ENCODE peak calls at places on chromosomes 11 and 22, in four cellular contexts. K is stimulated activated CD8-positive, alpha-beta memory T cell treated with anti-CD3 and anti-CD28 coated beads, Interleukin-12 subunit alpha, Interleukin-12 subunit beta, amount 100 ng/mL, for 1 hour; Q is NCI-H1105; W is AG04449. A is an unnamed sample.

GRCh38 chr22:35231585-35232084 is 25.7 kb upstream of the HMGXB4 start:
- DNase-seq in K (peak; percentile 52), Q (peak; percentile 74), W (no peak), A (peak; percentile 19)

GRCh38 chr11:23311986-23312940 is 452.0 kb upstream of the CCDC179 start:
- DNase-seq in K (no peak), Q (no peak), W (no peak), A (no peak)

GRCh38 chr22:24156146-24156914 is 25.0 kb upstream of the SUSD2 start:
- DNase-seq in K (peak; percentile 41), Q (no peak), W (no peak), A (peak; percentile 54)

GRCh38 chr11:117313103-117313502 is 3.0 kb downstream of the BACE1 start:
- DNase-seq in K (no peak), Q (no peak), W (no peak), A (no peak)

GRCh38 chr22:44952863-44953790 is 56.7 kb downstream of the PHF21B start:
- DNase-seq in K (no peak), Q (no peak), W (no peak), A (no peak)

GRCh38 chr11:108959124-108959761 is 294.4 kb downstream of the DDX10 start:
- DNase-seq in K (no peak), Q (no peak), W (no peak), A (no peak)

GRCh38 chr22:45869448-45869847 is 107.5 kb downstream of the WNT7B start:
- DNase-seq in K (no peak), Q (no peak), W (no peak), A (no peak)

GRCh38 chr22:39234867-39235687 is 9.7 kb downstream of the PDGFB start:
- DNase-seq in K (no peak), Q (peak; percentile 12), W (no peak), A (no peak)

GRCh38 chr22:40919446-40919845 is 31.7 kb upstream of the RBX1 start:
- DNase-seq in K (no peak), Q (no peak), W (no peak), A (no peak)

GRCh38 chr11:115194798-115195101 is 309.5 kb downstream of the CADM1 start:
- DNase-seq in K (no peak), Q (no peak), W (peak; percentile 29), A (no peak)

GRCh38 chr22:36212896-36213295 is 11.3 kb upstream of the APOL4 start:
- DNase-seq in K (no peak), Q (no peak), W (no peak), A (no peak)

GRCh38 chr11:133082453-133082781 is 449.9 kb downstream of the OPCML start:
- DNase-seq in K (no peak), Q (peak; percentile 14), W (no peak), A (no peak)

GRCh38 chr22:49829044-49829719 is 1.5 kb upstream of the BRD1 start:
- DNase-seq in K (no peak), Q (no peak), W (no peak), A (no peak)

GRCh38 chr22:48369789-48370507 is 1457.7 kb downstream of the BRD1 start:
- DNase-seq in K (no peak), Q (no peak), W (no peak), A (no peak)

GRCh38 chr22:30763815-30764686 is 69.4 kb downstream of the OSBP2 start:
- DNase-seq in K (peak; percentile 21), Q (peak; percentile 22), W (peak; percentile 45), A (peak; percentile 11)

GRCh38 chr22:50739894-50740293 is 1.9 kb downstream of the ACR start:
- DNase-seq in K (no peak), Q (peak; percentile 78), W (no peak), A (no peak)

GRCh38 chr11:116390963-116391362 is 381.8 kb downstream of the BUD13 start:
- DNase-seq in K (no peak), Q (no peak), W (no peak), A (no peak)

GRCh38 chr11:110070176-110070575 is 23.0 kb upstream of the ZC3H12C start:
- DNase-seq in K (no peak), Q (no peak), W (no peak), A (no peak)

GRCh38 chr11:47259178-47259977 is 1.6 kb downstream of the NR1H3 start:
- DNase-seq in K (no peak), Q (no peak), W (no peak), A (no peak)

GRCh38 chr22:19679476-19680099 is 34.7 kb upstream of the SEPTIN5 start:
- DNase-seq in K (peak; percentile 20), Q (no peak), W (no peak), A (no peak)

GRCh38 chr11:10806206-10806605 is 2.5 kb downstream of the EIF4G2 start:
- DNase-seq in K (no peak), Q (no peak), W (no peak), A (no peak)

GRCh38 chr22:46941958-46942815 is 179.7 kb downstream of the TBC1D22A start:
- DNase-seq in K (no peak), Q (no peak), W (no peak), A (no peak)

GRCh38 chr11:69705246-69705856 is 1.5 kb upstream of the FGF19 start:
- DNase-seq in K (no peak), Q (no peak), W (no peak), A (no peak)

GRCh38 chr11:10500263-10500601 is 40.8 kb downstream of the RNF141 start:
- DNase-seq in K (no peak), Q (no peak), W (no peak), A (no peak)